ENCODE peak calls at places on chromosomes 16 and 17, in seven cellular contexts. One of them, this sample, is unnamed.

GRCh38 chr17:29143894-29144293 is 36.3 kb downstream of the MYO18A start:
- DNase-seq in foreskin fibroblast: peak; percentile 69
- DNase-seq in H1: no peak
- DNase-seq in activated B cell treated with CpG ODN at 0.5 μM for 24 hours: no peak
- DNase-seq in vagina: no peak
- DNase-seq in stomach: no peak
- DNase-seq in transverse colon: no peak
- DNase-seq in this sample: no peak

GRCh38 chr17:76353004-76353598 is 615 bp downstream of the PRPSAP1 start:
- DNase-seq in foreskin fibroblast: no peak
- DNase-seq in H1: peak; percentile 62
- DNase-seq in activated B cell treated with CpG ODN at 0.5 μM for 24 hours: no peak
- DNase-seq in vagina: no peak
- DNase-seq in stomach: peak; percentile 34
- DNase-seq in transverse colon: peak; percentile 47
- DNase-seq in this sample: no peak

GRCh38 chr17:77264617-77265230 is 124.0 kb downstream of the SEC14L1 start:
- DNase-seq in foreskin fibroblast: no peak
- DNase-seq in H1: no peak
- DNase-seq in activated B cell treated with CpG ODN at 0.5 μM for 24 hours: no peak
- DNase-seq in vagina: no peak
- DNase-seq in stomach: no peak
- DNase-seq in transverse colon: no peak
- DNase-seq in this sample: no peak

GRCh38 chr16:56985288-56985961 is 3.9 kb upstream of the NLRC5 start:
- DNase-seq in foreskin fibroblast: peak; percentile 94
- DNase-seq in H1: no peak
- DNase-seq in activated B cell treated with CpG ODN at 0.5 μM for 24 hours: peak; percentile 20
- DNase-seq in vagina: no peak
- DNase-seq in stomach: peak; percentile 57
- DNase-seq in transverse colon: peak; percentile 72
- DNase-seq in this sample: no peak

GRCh38 chr16:74936902-74937560 is 47.9 kb downstream of the WDR59 start:
- DNase-seq in foreskin fibroblast: peak; percentile 68
- DNase-seq in H1: no peak
- DNase-seq in activated B cell treated with CpG ODN at 0.5 μM for 24 hours: no peak
- DNase-seq in vagina: no peak
- DNase-seq in stomach: no peak
- DNase-seq in transverse colon: no peak
- DNase-seq in this sample: no peak

GRCh38 chr16:86403541-86404163 is 106.7 kb upstream of the FOXF1 start:
- DNase-seq in foreskin fibroblast: no peak
- DNase-seq in H1: no peak
- DNase-seq in activated B cell treated with CpG ODN at 0.5 μM for 24 hours: no peak
- DNase-seq in vagina: no peak
- DNase-seq in stomach: no peak
- DNase-seq in transverse colon: no peak
- DNase-seq in this sample: no peak

GRCh38 chr17:36610472-36610871 is 9.1 kb downstream of the MRM1 start:
- DNase-seq in foreskin fibroblast: peak; percentile 32
- DNase-seq in H1: no peak
- DNase-seq in activated B cell treated with CpG ODN at 0.5 μM for 24 hours: no peak
- DNase-seq in vagina: no peak
- DNase-seq in stomach: no peak
- DNase-seq in transverse colon: no peak
- DNase-seq in this sample: no peak

GRCh38 chr16:82843606-82844271 is 217.0 kb downstream of the CDH13 start:
- DNase-seq in foreskin fibroblast: no peak
- DNase-seq in H1: no peak
- DNase-seq in activated B cell treated with CpG ODN at 0.5 μM for 24 hours: no peak
- DNase-seq in vagina: no peak
- DNase-seq in stomach: no peak
- DNase-seq in transverse colon: no peak
- DNase-seq in this sample: no peak

GRCh38 chr16:50198802-50199410 is 45.8 kb downstream of the TENT4B start:
- DNase-seq in foreskin fibroblast: no peak
- DNase-seq in H1: no peak
- DNase-seq in activated B cell treated with CpG ODN at 0.5 μM for 24 hours: no peak
- DNase-seq in vagina: no peak
- DNase-seq in stomach: no peak
- DNase-seq in transverse colon: no peak
- DNase-seq in this sample: no peak

GRCh38 chr16:51268237-51268636 is 117.2 kb upstream of the SALL1 start:
- DNase-seq in foreskin fibroblast: peak; percentile 2
- DNase-seq in H1: no peak
- DNase-seq in activated B cell treated with CpG ODN at 0.5 μM for 24 hours: no peak
- DNase-seq in vagina: no peak
- DNase-seq in stomach: no peak
- DNase-seq in transverse colon: no peak
- DNase-seq in this sample: no peak

GRCh38 chr17:10727192-10727591 is 2.6 kb downstream of the TMEM220 start:
- DNase-seq in foreskin fibroblast: no peak
- DNase-seq in H1: no peak
- DNase-seq in activated B cell treated with CpG ODN at 0.5 μM for 24 hours: no peak
- DNase-seq in vagina: peak; percentile 40
- DNase-seq in stomach: no peak
- DNase-seq in transverse colon: no peak
- DNase-seq in this sample: no peak

GRCh38 chr17:2869604-2870003 is 73.4 kb downstream of the RAP1GAP2 start:
- DNase-seq in foreskin fibroblast: no peak
- DNase-seq in H1: no peak
- DNase-seq in activated B cell treated with CpG ODN at 0.5 μM for 24 hours: no peak
- DNase-seq in vagina: no peak
- DNase-seq in stomach: no peak
- DNase-seq in transverse colon: no peak
- DNase-seq in this sample: no peak

GRCh38 chr16:49693445-49693844 is 162.5 kb downstream of the ZNF423 start:
- DNase-seq in foreskin fibroblast: no peak
- DNase-seq in H1: no peak
- DNase-seq in activated B cell treated with CpG ODN at 0.5 μM for 24 hours: no peak
- DNase-seq in vagina: no peak
- DNase-seq in stomach: no peak
- DNase-seq in transverse colon: no peak
- DNase-seq in this sample: no peak

GRCh38 chr16:54366943-54367342 is 80.4 kb upstream of the IRX3 start:
- DNase-seq in foreskin fibroblast: no peak
- DNase-seq in H1: no peak
- DNase-seq in activated B cell treated with CpG ODN at 0.5 μM for 24 hours: no peak
- DNase-seq in vagina: no peak
- DNase-seq in stomach: no peak
- DNase-seq in transverse colon: no peak
- DNase-seq in this sample: no peak

GRCh38 chr17:72476575-72476986 is 355.8 kb downstream of the SOX9 start:
- DNase-seq in foreskin fibroblast: no peak
- DNase-seq in H1: peak; percentile 68
- DNase-seq in activated B cell treated with CpG ODN at 0.5 μM for 24 hours: no peak
- DNase-seq in vagina: no peak
- DNase-seq in stomach: peak; percentile 59
- DNase-seq in transverse colon: no peak
- DNase-seq in this sample: no peak

GRCh38 chr16:88893127-88893968 is 26.9 kb upstream of the PABPN1L start:
- DNase-seq in foreskin fibroblast: no peak
- DNase-seq in H1: no peak
- DNase-seq in activated B cell treated with CpG ODN at 0.5 μM for 24 hours: no peak
- DNase-seq in vagina: no peak
- DNase-seq in stomach: no peak
- DNase-seq in transverse colon: no peak
- DNase-seq in this sample: no peak

GRCh38 chr16:50472472-50472871 is 75.7 kb upstream of the NKD1 start:
- DNase-seq in foreskin fibroblast: no peak
- DNase-seq in H1: no peak
- DNase-seq in activated B cell treated with CpG ODN at 0.5 μM for 24 hours: no peak
- DNase-seq in vagina: no peak
- DNase-seq in stomach: no peak
- DNase-seq in transverse colon: no peak
- DNase-seq in this sample: no peak

GRCh38 chr16:84391151-84391873 is 23.0 kb downstream of the ATP2C2 start:
- DNase-seq in foreskin fibroblast: peak; percentile 66
- DNase-seq in H1: no peak
- DNase-seq in activated B cell treated with CpG ODN at 0.5 μM for 24 hours: no peak
- DNase-seq in vagina: no peak
- DNase-seq in stomach: no peak
- DNase-seq in transverse colon: no peak
- DNase-seq in this sample: no peak

GRCh38 chr16:84396537-84397008 is 28.2 kb downstream of the ATP2C2 start:
- DNase-seq in foreskin fibroblast: peak; percentile 12
- DNase-seq in H1: no peak
- DNase-seq in activated B cell treated with CpG ODN at 0.5 μM for 24 hours: no peak
- DNase-seq in vagina: no peak
- DNase-seq in stomach: no peak
- DNase-seq in transverse colon: no peak
- DNase-seq in this sample: no peak

GRCh38 chr16:84397090-84397489 is 28.8 kb downstream of the ATP2C2 start:
- DNase-seq in foreskin fibroblast: no peak
- DNase-seq in H1: no peak
- DNase-seq in activated B cell treated with CpG ODN at 0.5 μM for 24 hours: no peak
- DNase-seq in vagina: no peak
- DNase-seq in stomach: no peak
- DNase-seq in transverse colon: no peak
- DNase-seq in this sample: no peak
- TF ChIP-seq CTCF in foreskin fibroblast: no peak
- TF ChIP-seq CTCF in H1: peak; percentile 41
- TF ChIP-seq CTCF in activated B cell treated with CpG ODN at 0.5 μM for 24 hours: no peak
- TF ChIP-seq CTCF in vagina: no peak
- TF ChIP-seq CTCF in stomach: no peak
- TF ChIP-seq CTCF in transverse colon: peak; percentile 19
- TF ChIP-seq CTCF in this sample: no peak

GRCh38 chr17:742147-742793 is 9.8 kb downstream of the GEMIN4 start:
- DNase-seq in foreskin fibroblast: no peak
- DNase-seq in H1: no peak
- DNase-seq in activated B cell treated with CpG ODN at 0.5 μM for 24 hours: no peak
- DNase-seq in vagina: no peak
- DNase-seq in stomach: no peak
- DNase-seq in transverse colon: no peak
- DNase-seq in this sample: no peak

GRCh38 chr17:744937-745336 is 7.1 kb downstream of the GEMIN4 start:
- DNase-seq in foreskin fibroblast: no peak
- DNase-seq in H1: no peak
- DNase-seq in activated B cell treated with CpG ODN at 0.5 μM for 24 hours: no peak
- DNase-seq in vagina: no peak
- DNase-seq in stomach: no peak
- DNase-seq in transverse colon: no peak
- DNase-seq in this sample: no peak

GRCh38 chr17:743139-743538 is 8.9 kb downstream of the GEMIN4 start:
- DNase-seq in foreskin fibroblast: no peak
- DNase-seq in H1: no peak
- DNase-seq in activated B cell treated with CpG ODN at 0.5 μM for 24 hours: no peak
- DNase-seq in vagina: no peak
- DNase-seq in stomach: no peak
- DNase-seq in transverse colon: no peak
- DNase-seq in this sample: no peak

GRCh38 chr17:737561-738113 is 5.2 kb downstream of the TLCD3A start:
- DNase-seq in foreskin fibroblast: no peak
- DNase-seq in H1: no peak
- DNase-seq in activated B cell treated with CpG ODN at 0.5 μM for 24 hours: no peak
- DNase-seq in vagina: no peak
- DNase-seq in stomach: no peak
- DNase-seq in transverse colon: no peak
- DNase-seq in this sample: no peak

DNA sequence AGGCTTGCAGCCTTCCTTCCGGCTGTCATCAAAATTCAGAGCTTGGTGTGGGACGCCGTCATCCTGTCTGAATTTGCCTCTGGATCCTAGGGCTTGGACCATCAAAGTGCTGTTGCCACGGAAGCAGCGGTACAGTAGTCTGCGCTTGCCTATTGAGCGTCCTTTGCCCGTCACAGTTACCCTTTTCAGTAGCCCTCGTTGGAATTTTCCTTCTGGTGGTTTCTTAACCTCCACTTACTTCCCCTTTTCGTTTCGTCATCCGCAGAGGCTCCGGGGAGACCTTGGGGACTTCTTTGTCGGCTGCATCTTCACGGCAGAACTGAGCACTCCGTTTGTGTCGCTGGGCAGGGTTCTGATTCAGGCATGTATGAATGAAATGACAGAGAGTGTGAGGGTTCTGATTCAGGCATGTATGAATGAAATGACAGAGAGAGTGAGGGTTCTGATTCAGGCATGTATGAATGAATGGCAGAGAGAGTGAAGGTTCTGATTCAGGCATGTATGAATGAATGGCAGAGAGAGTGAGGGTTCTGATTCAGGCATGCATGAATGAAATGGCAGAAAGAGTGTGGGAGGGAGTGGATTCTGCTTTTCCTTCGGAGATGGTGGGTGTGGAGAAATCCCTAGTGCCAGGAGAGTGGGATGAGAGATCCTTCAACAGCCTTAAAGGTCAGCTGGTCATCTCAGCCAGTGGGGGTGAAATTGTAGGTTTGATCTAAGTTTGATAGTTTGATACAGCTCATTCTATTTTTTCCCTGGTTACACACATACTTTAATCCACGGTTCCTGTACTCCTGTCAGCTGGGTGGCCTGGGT is 8.1 kb downstream of the TLCD3A start:
- DNase-seq in foreskin fibroblast: no peak
- DNase-seq in H1: no peak
- DNase-seq in activated B cell treated with CpG ODN at 0.5 μM for 24 hours: peak; percentile 66
- DNase-seq in vagina: no peak
- DNase-seq in stomach: no peak
- DNase-seq in transverse colon: peak; percentile 28
- DNase-seq in this sample: no peak
- TF ChIP-seq CTCF in foreskin fibroblast: no peak
- TF ChIP-seq CTCF in H1: no peak
- TF ChIP-seq CTCF in activated B cell treated with CpG ODN at 0.5 μM for 24 hours: no peak
- TF ChIP-seq CTCF in vagina: no peak
- TF ChIP-seq CTCF in stomach: no peak
- TF ChIP-seq CTCF in transverse colon: no peak
- TF ChIP-seq CTCF in this sample: no peak

GRCh38 chr17:34082404-34082803 is 172.7 kb upstream of the CCL2 start:
- DNase-seq in foreskin fibroblast: no peak
- DNase-seq in H1: no peak
- DNase-seq in activated B cell treated with CpG ODN at 0.5 μM for 24 hours: no peak
- DNase-seq in vagina: no peak
- DNase-seq in stomach: no peak
- DNase-seq in transverse colon: no peak
- DNase-seq in this sample: no peak

GRCh38 chr17:34076743-34077631 is 178.1 kb upstream of the CCL2 start:
- DNase-seq in foreskin fibroblast: no peak
- DNase-seq in H1: no peak
- DNase-seq in activated B cell treated with CpG ODN at 0.5 μM for 24 hours: no peak
- DNase-seq in vagina: no peak
- DNase-seq in stomach: no peak
- DNase-seq in transverse colon: no peak
- DNase-seq in this sample: no peak

DNA sequence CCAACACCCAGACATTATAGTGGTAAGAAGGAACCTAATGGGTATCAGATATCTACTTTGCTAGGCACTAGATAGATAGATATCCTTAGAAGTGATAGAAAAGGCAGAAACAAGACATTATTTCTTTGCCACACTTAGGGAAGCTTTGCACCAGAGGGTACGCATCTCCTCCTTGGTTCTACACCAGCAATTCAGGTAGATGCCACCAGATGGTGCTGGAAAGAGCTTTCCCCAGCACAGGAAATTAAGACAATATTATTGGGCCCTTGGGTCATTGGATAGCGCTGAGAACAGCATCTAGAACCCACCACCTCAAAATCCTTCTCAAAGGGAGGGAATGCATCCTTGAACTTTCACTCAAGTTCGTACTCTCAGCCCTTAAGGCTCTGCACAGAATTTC is 173.8 kb upstream of the CCL2 start:
- DNase-seq in foreskin fibroblast: no peak
- DNase-seq in H1: peak; percentile 57
- DNase-seq in activated B cell treated with CpG ODN at 0.5 μM for 24 hours: no peak
- DNase-seq in vagina: no peak
- DNase-seq in stomach: no peak
- DNase-seq in transverse colon: no peak
- DNase-seq in this sample: no peak
- TF ChIP-seq CTCF in foreskin fibroblast: peak; percentile 34
- TF ChIP-seq CTCF in H1: peak; percentile 82
- TF ChIP-seq CTCF in activated B cell treated with CpG ODN at 0.5 μM for 24 hours: no peak
- TF ChIP-seq CTCF in vagina: no peak
- TF ChIP-seq CTCF in stomach: no peak
- TF ChIP-seq CTCF in transverse colon: peak; percentile 9
- TF ChIP-seq CTCF in this sample: peak; percentile 65

GRCh38 chr17:4161179-4161559 is 18.2 kb downstream of the CYB5D2 start:
- DNase-seq in foreskin fibroblast: peak; percentile 97
- DNase-seq in H1: no peak
- DNase-seq in activated B cell treated with CpG ODN at 0.5 μM for 24 hours: no peak
- DNase-seq in vagina: no peak
- DNase-seq in stomach: peak; percentile 28
- DNase-seq in transverse colon: no peak
- DNase-seq in this sample: no peak
- TF ChIP-seq CTCF in foreskin fibroblast: peak; percentile 60
- TF ChIP-seq CTCF in H1: no peak
- TF ChIP-seq CTCF in activated B cell treated with CpG ODN at 0.5 μM for 24 hours: no peak
- TF ChIP-seq CTCF in vagina: no peak
- TF ChIP-seq CTCF in stomach: no peak
- TF ChIP-seq CTCF in transverse colon: no peak
- TF ChIP-seq CTCF in this sample: no peak